ENCODE peak calls at places on chromosome 16, in seven cellular contexts. Z is GM12892, V is esophagus squamous epithelium, D is A549, H is heart left ventricle, U is ovary, G is erythroblast. X is an unnamed sample.

GRCh38 chr16:50881331-50881830 is 139.5 kb downstream of the CYLD start:
- DNase-seq in Z (no peak), V (no peak), D (no peak), H (no peak), U (no peak), G (peak; percentile 93), X (no peak)

GRCh38 chr16:48152226-48152625 is 3.6 kb downstream of the ABCC12 start:
- DNase-seq in Z (no peak), V (no peak), D (no peak), H (no peak), U (no peak), G (no peak), X (no peak)

GRCh38 chr16:77551352-77551751 is 116.5 kb upstream of the ADAMTS18 start:
- DNase-seq in Z (no peak), V (no peak), D (no peak), H (no peak), U (no peak), G (no peak), X (no peak)

GRCh38 chr16:9308300-9309209 is 217.1 kb downstream of the HAPSTR1 start:
- DNase-seq in Z (no peak), V (no peak), D (no peak), H (no peak), U (no peak), G (no peak), X (peak; percentile 26)

GRCh38 chr16:84194470-84195200 is 3.7 kb downstream of the ADAD2 start:
- DNase-seq in Z (no peak), V (no peak), D (no peak), H (no peak), U (no peak), G (no peak), X (no peak)

GRCh38 chr16:87661561-87661960 is 59.3 kb downstream of the JPH3 start:
- DNase-seq in Z (no peak), V (no peak), D (peak; percentile 43), H (peak; percentile 44), U (peak; percentile 65), G (peak; percentile 45), X (no peak)

GRCh38 chr16:85522842-85523601 is 90.1 kb upstream of the GSE1 start:
- DNase-seq in Z (no peak), V (no peak), D (no peak), H (peak; percentile 63), U (peak; percentile 72), G (no peak), X (peak; percentile 37)

GRCh38 chr16:61946019-61946418 is 90.2 kb downstream of the CDH8 start:
- DNase-seq in Z (no peak), V (no peak), D (no peak), H (no peak), U (no peak), G (no peak), X (no peak)

GRCh38 chr16:28845173-28846079 is 722 bp downstream of the TUFM start:
- DNase-seq in Z (no peak), V (no peak), D (peak; percentile 48), H (no peak), U (no peak), G (peak; percentile 64), X (no peak)

GRCh38 chr16:58863761-58864160 is 129.6 kb upstream of the GOT2 start:
- DNase-seq in Z (no peak), V (no peak), D (no peak), H (no peak), U (no peak), G (no peak), X (no peak)

GRCh38 chr16:57061084-57061905 is 31.1 kb upstream of the CPNE2 start:
- DNase-seq in Z (no peak), V (no peak), D (no peak), H (peak; percentile 90), U (peak; percentile 73), G (no peak), X (peak; percentile 41)
- TF ChIP-seq POLR2A in Z (no peak), V (no peak), D (no peak), H (peak; percentile 16), U (no peak), G (no peak), X (peak; percentile 12)

GRCh38 chr16:31198207-31198882 is 4.2 kb downstream of the PYCARD start:
- DNase-seq in Z (no peak), V (no peak), D (no peak), H (no peak), U (no peak), G (no peak), X (no peak)

GRCh38 chr16:31201511-31202401 is 804 bp downstream of the PYCARD start:
- DNase-seq in Z (peak; percentile 72), V (no peak), D (no peak), H (peak; percentile 50), U (peak; percentile 64), G (no peak), X (no peak)

GRCh38 chr16:31199430-31200041 is 3.0 kb downstream of the PYCARD start:
- DNase-seq in Z (no peak), V (no peak), D (no peak), H (no peak), U (no peak), G (no peak), X (no peak)

GRCh38 chr16:31202402-31203385 is at the start of gene PYCARD:
- DNase-seq in Z (no peak), V (no peak), D (no peak), H (peak; percentile 83), U (peak; percentile 66), G (no peak), X (peak; percentile 21)

DNA sequence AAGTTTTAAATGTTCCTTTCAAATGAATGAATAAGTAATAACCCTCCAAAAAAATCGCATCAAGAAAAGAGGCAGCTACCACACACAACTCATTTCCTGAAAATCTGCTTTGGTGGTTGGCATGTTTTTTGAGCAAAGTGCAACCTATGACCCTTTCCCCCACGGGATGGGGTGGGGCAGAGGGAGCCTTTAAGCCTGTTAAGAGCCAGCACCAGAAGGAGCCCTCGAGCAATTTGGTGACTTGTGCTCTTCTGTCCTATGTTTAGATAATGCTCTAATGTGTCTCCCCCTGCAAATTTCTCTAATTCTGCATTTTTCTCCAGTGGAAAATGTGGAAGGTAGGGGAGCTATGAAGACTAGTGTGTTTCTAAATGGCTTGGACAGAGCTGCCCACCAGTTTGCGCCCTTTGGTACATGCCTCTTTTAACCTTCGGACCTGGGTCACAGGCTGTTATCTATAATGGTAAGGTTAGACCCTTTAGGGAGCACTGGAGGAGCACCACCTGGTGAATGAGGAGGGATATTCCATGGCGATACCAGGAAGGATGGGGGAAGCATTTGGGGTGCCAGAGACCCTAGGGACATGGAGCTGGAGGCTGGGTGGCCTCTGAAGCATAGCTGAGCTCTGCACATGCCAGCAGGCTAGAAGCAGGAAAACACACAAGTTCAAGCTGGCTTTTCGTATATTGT is 1.6 kb downstream of the PYCARD start:
- DNase-seq in Z (no peak), V (no peak), D (no peak), H (no peak), U (no peak), G (no peak), X (no peak)
- TF ChIP-seq POLR2A in Z (no peak), V (no peak), D (no peak), H (no peak), U (no peak), G (no peak), X (no peak)

DNA sequence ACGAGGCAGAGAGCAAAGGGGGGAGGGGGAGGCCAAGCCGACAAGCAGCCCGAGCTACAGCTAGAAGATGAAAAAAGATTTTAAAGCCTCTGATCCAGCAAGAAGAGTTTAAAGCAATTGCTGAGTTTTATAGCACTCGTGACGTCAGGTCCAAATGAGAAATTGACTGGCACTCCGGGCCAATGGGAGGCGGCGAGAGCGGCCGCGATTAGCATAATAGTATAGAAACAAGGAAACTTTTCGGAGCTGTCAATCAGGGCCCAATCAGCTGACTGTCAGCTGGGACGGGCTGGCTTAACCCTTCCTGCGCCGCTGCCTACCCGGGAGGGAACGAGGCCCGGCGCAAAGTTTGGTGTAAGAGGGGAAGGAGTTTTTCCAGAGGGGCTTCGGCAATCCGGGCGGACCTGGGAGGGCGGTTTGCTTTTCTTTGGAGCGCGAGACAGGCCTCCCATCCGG is at the start of gene MAF:
- DNase-seq in Z (no peak), V (peak; percentile 68), D (peak; percentile 70), H (peak; percentile 95), U (peak; percentile 90), G (peak; percentile 18), X (peak; percentile 99)
- TF ChIP-seq POLR2A in Z (no peak), V (peak; percentile 69), D (no peak), H (peak; percentile 79), U (no peak), G (no peak), X (peak; percentile 51)

GRCh38 chr16:57147381-57148191 is 38.3 kb downstream of the PSME3IP1 start:
- DNase-seq in Z (no peak), V (no peak), D (no peak), H (peak; percentile 43), U (peak; percentile 38), G (no peak), X (peak; percentile 43)
- TF ChIP-seq POLR2A in Z (no peak), V (no peak), D (no peak), H (no peak), U (no peak), G (no peak), X (no peak)

GRCh38 chr16:31487720-31488629 is 5.1 kb downstream of the SLC5A2 start:
- DNase-seq in Z (peak; percentile 71), V (no peak), D (peak; percentile 69), H (no peak), U (no peak), G (peak; percentile 80), X (peak; percentile 39)

GRCh38 chr16:31489616-31490584 is 7.0 kb downstream of the SLC5A2 start:
- DNase-seq in Z (no peak), V (no peak), D (no peak), H (no peak), U (no peak), G (no peak), X (no peak)

GRCh38 chr16:31487076-31487719 is 4.3 kb downstream of the SLC5A2 start:
- DNase-seq in Z (no peak), V (no peak), D (no peak), H (no peak), U (no peak), G (no peak), X (no peak)

GRCh38 chr16:31486036-31486435 is 3.1 kb downstream of the SLC5A2 start:
- DNase-seq in Z (no peak), V (no peak), D (no peak), H (no peak), U (peak; percentile 28), G (no peak), X (no peak)

DNA sequence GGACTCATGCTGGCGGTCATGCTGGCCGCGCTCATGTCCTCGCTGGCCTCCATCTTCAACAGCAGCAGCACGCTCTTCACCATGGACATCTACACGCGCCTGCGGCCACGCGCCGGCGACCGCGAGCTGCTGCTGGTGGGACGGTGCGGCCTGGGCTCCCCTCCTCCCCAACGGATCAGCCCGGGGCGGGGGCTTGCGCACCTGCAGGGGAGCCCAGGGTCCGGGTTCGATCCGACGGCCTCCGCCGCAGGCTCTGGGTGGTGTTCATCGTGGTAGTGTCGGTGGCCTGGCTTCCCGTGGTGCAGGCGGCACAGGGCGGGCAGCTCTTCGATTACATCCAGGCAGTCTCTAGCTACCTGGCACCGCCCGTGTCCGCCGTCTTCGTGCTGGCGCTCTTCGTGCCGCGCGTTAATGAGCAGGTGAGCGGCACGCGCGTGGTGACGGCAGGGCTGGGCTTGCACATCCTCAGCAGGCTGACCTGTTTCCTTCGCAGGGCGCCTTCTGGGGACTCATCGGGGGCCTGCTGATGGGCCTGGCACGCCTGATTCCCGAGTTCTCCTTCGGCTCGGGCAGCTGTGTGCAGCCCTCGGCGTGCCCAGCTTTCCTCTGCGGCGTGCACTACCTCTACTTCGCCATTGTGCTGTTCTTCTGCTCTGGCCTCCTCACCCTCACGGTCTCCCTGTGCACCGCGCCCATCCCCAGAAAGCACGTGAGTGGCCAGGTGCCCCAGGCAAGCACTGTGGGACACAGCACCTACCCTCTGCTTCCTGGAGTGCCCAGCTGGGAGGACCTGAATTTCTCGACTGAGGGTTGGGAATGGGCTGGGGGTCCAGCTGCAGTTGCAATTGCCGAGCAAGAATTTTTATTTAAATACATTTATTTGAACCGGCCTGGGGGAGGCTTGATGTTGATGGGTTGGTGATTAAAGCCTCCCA is 6.0 kb downstream of the SLC5A2 start:
- DNase-seq in Z (no peak), V (no peak), D (no peak), H (no peak), U (no peak), G (peak; percentile 45), X (no peak)
- TF ChIP-seq POLR2A in Z (no peak), V (no peak), D (no peak), H (no peak), U (no peak), G (no peak), X (no peak)

X was measured in prostate gland.